ENCODE peak calls at places on chromosome 7, in four cellular contexts. E is HCT116, C is neural progenitor cell, O is OCI-LY7. T is an unnamed sample.

GRCh38 chr7:17580141-17580540 is 281.7 kb downstream of the AHR start:
- DNase-seq in E (no peak), C (no peak), O (no peak), T (no peak)

GRCh38 chr7:95509199-95509598 is 23.5 kb downstream of the ASB4 start:
- DNase-seq in E (no peak), C (peak; percentile 97), O (peak; percentile 1), T (peak; percentile 69)

GRCh38 chr7:108000875-108001758 is 1.8 kb downstream of the LAMB1 start:
- DNase-seq in E (no peak), C (peak; percentile 77), O (no peak), T (peak; percentile 64)

GRCh38 chr7:23468721-23469149 is 1.6 kb downstream of the IGF2BP3 start:
- DNase-seq in E (no peak), C (peak; percentile 48), O (peak; percentile 60), T (peak; percentile 46)

GRCh38 chr7:146090023-146090645 is 26.5 kb upstream of the CNTNAP2 start:
- DNase-seq in E (peak; percentile 10), C (peak; percentile 61), O (peak; percentile 83), T (peak; percentile 50)

GRCh38 chr7:33040803-33041516 is 21.6 kb downstream of the NT5C3A start:
- DNase-seq in E (no peak), C (no peak), O (peak; percentile 91), T (peak; percentile 64)

GRCh38 chr7:96330193-96330592 is 8.3 kb upstream of the SLC25A13 start:
- DNase-seq in E (no peak), C (no peak), O (no peak), T (no peak)

GRCh38 chr7:46844486-46844885 is 737.4 kb downstream of the TNS3 start:
- DNase-seq in E (no peak), C (no peak), O (no peak), T (no peak)

GRCh38 chr7:130872341-130872740 is 138.3 kb upstream of the KLF14 start:
- DNase-seq in E (no peak), C (no peak), O (no peak), T (no peak)

GRCh38 chr7:88317422-88317821 is 10.7 kb upstream of the STEAP4 start:
- DNase-seq in E (no peak), C (no peak), O (no peak), T (no peak)

GRCh38 chr7:73995330-73995729 is 32.6 kb upstream of the ELN start:
- DNase-seq in E (no peak), C (no peak), O (no peak), T (peak; percentile 42)

GRCh38 chr7:128217030-128217805 is 23.9 kb upstream of the LEP start:
- DNase-seq in E (no peak), C (no peak), O (no peak), T (no peak)

GRCh38 chr7:3955751-3956696 is 655.0 kb downstream of the SDK1 start:
- DNase-seq in E (no peak), C (no peak), O (no peak), T (peak; percentile 37)

GRCh38 chr7:151711906-151712771 is 164.8 kb downstream of the PRKAG2 start:
- DNase-seq in E (no peak), C (no peak), O (no peak), T (no peak)

GRCh38 chr7:138713191-138713590 is 12.0 kb upstream of the SVOPL start:
- DNase-seq in E (no peak), C (no peak), O (no peak), T (no peak)

GRCh38 chr7:23721456-23721855 is 11.4 kb downstream of the STK31 start:
- DNase-seq in E (no peak), C (no peak), O (no peak), T (no peak)

GRCh38 chr7:155448632-155449007 is 9.3 kb upstream of the EN2 start:
- DNase-seq in E (no peak), C (peak; percentile 65), O (no peak), T (no peak)

GRCh38 chr7:116122972-116123595 is 87.3 kb upstream of the TES start:
- DNase-seq in E (peak; percentile 32), C (peak; percentile 25), O (peak; percentile 14), T (peak; percentile 57)

GRCh38 chr7:132465516-132465915 is 110.8 kb downstream of the PLXNA4 start:
- DNase-seq in E (no peak), C (no peak), O (no peak), T (no peak)

GRCh38 chr7:79298145-79298760 is 155.2 kb downstream of the MAGI2 start:
- DNase-seq in E (peak; percentile 28), C (peak; percentile 37), O (peak; percentile 32), T (peak; percentile 69)

GRCh38 chr7:85483205-85483604 is 296.3 kb upstream of the SEMA3D start:
- DNase-seq in E (no peak), C (no peak), O (no peak), T (no peak)

GRCh38 chr7:158284121-158284520 is 303.5 kb downstream of the PTPRN2 start:
- DNase-seq in E (no peak), C (no peak), O (no peak), T (no peak)

GRCh38 chr7:150956395-150957118 is 21.6 kb downstream of the KCNH2 start:
- DNase-seq in E (no peak), C (no peak), O (no peak), T (no peak)

GRCh38 chr7:88922944-88923343 is 127.4 kb upstream of the TEX47 start:
- DNase-seq in E (no peak), C (no peak), O (no peak), T (no peak)

GRCh38 chr7:50362712-50363282 is 58.3 kb downstream of the IKZF1 start:
- DNase-seq in E (no peak), C (no peak), O (peak; percentile 28), T (no peak)

GRCh38 chr7:150944066-150945042 is 33.8 kb downstream of the KCNH2 start:
- DNase-seq in E (no peak), C (no peak), O (no peak), T (peak; percentile 5)

GRCh38 chr7:87960244-87960643 is 26.2 kb downstream of the ADAM22 start:
- DNase-seq in E (no peak), C (no peak), O (no peak), T (no peak)

GRCh38 chr7:151115121-151115835 is 29.0 kb downstream of the AGAP3 start:
- DNase-seq in E (no peak), C (peak; percentile 79), O (no peak), T (peak; percentile 72)

GRCh38 chr7:17365776-17366175 is 67.3 kb downstream of the AHR start:
- DNase-seq in E (no peak), C (no peak), O (no peak), T (no peak)

GRCh38 chr7:151088019-151088855 is 2.0 kb downstream of the AGAP3 start:
- DNase-seq in E (no peak), C (peak; percentile 37), O (no peak), T (no peak)

GRCh38 chr7:12221414-12221813 is 10.3 kb downstream of the TMEM106B start:
- DNase-seq in E (no peak), C (no peak), O (no peak), T (no peak)

GRCh38 chr7:80357530-80357929 is 154.3 kb downstream of the GNAT3 start:
- DNase-seq in E (no peak), C (no peak), O (no peak), T (no peak)

GRCh38 chr7:149765399-149766121 is 7.8 kb downstream of the ZNF467 start:
- DNase-seq in E (no peak), C (peak; percentile 75), O (no peak), T (no peak)
- TF ChIP-seq EZH2phosphoT487 in E (no peak), C (peak; percentile 79), O (no peak), T (no peak)

GRCh38 chr7:40870108-40870507 is 735.3 kb downstream of the SUGCT start:
- DNase-seq in E (no peak), C (no peak), O (no peak), T (no peak)

GRCh38 chr7:40865441-40866233 is 730.8 kb downstream of the SUGCT start:
- DNase-seq in E (no peak), C (peak; percentile 38), O (no peak), T (peak; percentile 16)

DNA sequence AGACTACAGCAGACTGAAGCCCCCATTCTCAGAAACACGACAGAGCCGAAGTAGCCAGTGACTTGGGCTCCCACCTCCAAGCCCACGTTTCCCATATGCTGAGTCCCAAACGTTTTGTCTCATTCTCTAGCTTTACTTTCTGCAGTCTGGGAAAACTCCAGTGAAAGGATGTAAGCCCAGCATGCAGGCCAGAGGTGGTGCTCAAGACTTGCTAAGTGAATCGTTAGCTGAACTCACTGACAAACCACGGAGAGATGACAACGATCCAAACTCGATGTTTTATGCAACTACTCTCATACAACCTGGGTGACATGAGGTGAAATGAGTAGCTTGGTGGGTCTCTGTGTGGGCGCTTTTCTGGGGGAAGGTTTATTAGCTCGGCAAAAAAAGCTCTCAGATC is 731.8 kb downstream of the SUGCT start:
- DNase-seq in E (no peak), C (peak; percentile 29), O (no peak), T (no peak)
- TF ChIP-seq CTCF in E (no peak), C (peak; percentile 20), O (no peak), T (no peak)

GRCh38 chr7:123241809-123242208 is 42.0 kb upstream of the SLC13A1 start:
- DNase-seq in E (no peak), C (no peak), O (no peak), T (no peak)
- TF ChIP-seq EZH2phosphoT487 in E (no peak), C (no peak), O (no peak), T (no peak)

GRCh38 chr7:70775570-70776156 is 356.3 kb upstream of the GALNT17 start:
- DNase-seq in E (no peak), C (no peak), O (peak; percentile 36), T (no peak)
- TF ChIP-seq CTCF in E (no peak), C (peak; percentile 42), O (peak; percentile 70), T (no peak)

DNA sequence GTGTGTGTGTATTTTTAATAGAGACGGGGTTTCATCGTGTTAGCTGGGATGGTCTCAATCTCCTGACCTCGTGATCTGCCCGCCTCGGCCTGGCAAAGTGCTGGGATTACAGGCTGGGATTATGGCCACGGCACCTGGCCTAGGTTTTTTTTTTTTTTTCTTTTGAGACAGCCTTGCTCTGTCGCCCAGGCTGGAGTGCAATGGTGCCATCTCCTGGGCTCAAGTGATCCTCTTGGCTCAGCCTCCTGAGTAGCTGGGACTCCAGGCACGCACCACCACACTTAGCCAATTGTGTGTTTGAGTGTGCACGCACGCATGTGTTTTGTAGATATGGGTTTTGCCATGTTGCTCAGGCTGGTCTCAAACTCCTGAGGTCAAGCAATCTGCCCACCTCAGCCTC is 629.8 kb downstream of the ETV1 start:
- DNase-seq in E (no peak), C (no peak), O (no peak), T (no peak)
- TF ChIP-seq EZH2phosphoT487 in E (no peak), C (no peak), O (no peak), T (no peak)

DNA sequence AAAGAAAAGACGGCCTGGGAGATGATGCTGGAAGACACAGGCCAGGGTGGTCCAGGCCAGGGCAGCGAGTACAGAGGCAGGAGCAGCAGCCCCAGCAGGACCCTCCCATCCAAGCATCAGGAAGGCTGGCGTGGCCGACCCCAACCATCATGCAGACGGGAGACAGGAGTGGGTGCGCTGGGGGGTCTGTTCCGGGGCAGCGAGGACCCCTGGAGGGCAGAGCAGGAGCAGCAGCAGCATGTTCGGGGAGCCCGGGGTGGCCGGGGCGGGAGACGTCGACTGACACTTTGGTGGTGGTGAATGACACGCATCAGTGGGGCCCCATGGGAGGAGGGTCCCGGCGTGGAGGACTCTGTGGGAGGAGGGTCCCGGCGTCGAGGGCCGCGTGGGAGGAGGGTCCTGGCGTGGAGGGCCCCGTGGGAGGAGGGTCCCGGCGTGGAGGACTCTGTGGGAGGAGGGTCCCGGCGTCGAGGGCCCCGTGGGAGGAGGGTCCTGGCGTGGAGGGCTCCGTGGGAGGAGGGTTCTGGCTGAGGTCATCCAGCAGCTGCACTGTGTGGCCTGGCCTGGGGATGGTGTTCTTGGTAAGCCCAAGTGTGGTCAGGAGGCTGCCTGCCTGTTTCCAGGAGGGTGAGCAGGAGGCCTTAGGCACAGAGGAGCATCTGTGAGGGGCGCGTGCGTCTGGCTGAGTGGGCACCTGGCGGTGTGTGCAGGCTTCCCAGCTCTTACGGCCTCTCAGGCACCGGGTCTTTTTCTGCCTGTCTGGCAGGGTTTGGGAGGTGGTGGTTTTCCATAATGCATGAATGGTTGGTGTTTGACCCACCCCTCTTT is 38.9 kb downstream of the FAM20C start:
- DNase-seq in E (no peak), C (no peak), O (no peak), T (no peak)
- TF ChIP-seq CTCF in E (peak; percentile 16), C (peak; percentile 24), O (peak; percentile 51), T (peak; percentile 25)